ENCODE peak calls at places on chromosomes 7 and 10, in six cellular contexts. T is H1, S is GM12891, N is HepG2, B is K562, V is GM12878. X is an unnamed sample.

GRCh38 chr7:34491899-34492298 is 166.1 kb upstream of the NPSR1 start:
- DNase-seq in T (no peak), S (no peak), N (no peak), B (no peak), V (no peak), X (no peak)

GRCh38 chr7:83648464-83649241 is at the start of gene SEMA3E:
- DNase-seq in T (peak; percentile 54), S (no peak), N (no peak), B (no peak), V (no peak), X (no peak)

GRCh38 chr10:69774596-69774995 is 27.1 kb upstream of the COL13A1 start:
- DNase-seq in T (no peak), S (no peak), N (no peak), B (no peak), V (no peak), X (no peak)

GRCh38 chr7:16702433-16702832 is 51.1 kb upstream of the TSPAN13 start:
- DNase-seq in T (no peak), S (no peak), N (peak; percentile 5), B (no peak), V (no peak), X (no peak)

GRCh38 chr7:2876031-2876862 is 32.1 kb upstream of the GNA12 start:
- DNase-seq in T (no peak), S (no peak), N (no peak), B (no peak), V (no peak), X (no peak)

GRCh38 chr7:138934861-138935260 is 46.3 kb downstream of the KIAA1549 start:
- DNase-seq in T (no peak), S (no peak), N (peak; percentile 14), B (no peak), V (no peak), X (no peak)

GRCh38 chr7:156604311-156604710 is 36.3 kb upstream of the RNF32 start:
- DNase-seq in T (no peak), S (no peak), N (no peak), B (no peak), V (no peak), X (no peak)

GRCh38 chr10:82206831-82207230 is 331.8 kb downstream of the NRG3 start:
- DNase-seq in T (no peak), S (no peak), N (no peak), B (no peak), V (no peak), X (no peak)

GRCh38 chr7:96414931-96415292 is 93.0 kb upstream of the SLC25A13 start:
- DNase-seq in T (peak; percentile 60), S (peak; percentile 14), N (peak; percentile 71), B (peak; percentile 52), V (peak; percentile 7), X (no peak)

GRCh38 chr7:21251166-21251806 is 176.6 kb upstream of the SP4 start:
- DNase-seq in T (no peak), S (no peak), N (peak; percentile 65), B (no peak), V (no peak), X (no peak)

GRCh38 chr7:31114593-31115343 is 62.7 kb downstream of the ADCYAP1R1 start:
- DNase-seq in T (peak; percentile 50), S (no peak), N (no peak), B (no peak), V (no peak), X (no peak)

GRCh38 chr7:137395425-137395824 is 51.9 kb upstream of the PTN start:
- DNase-seq in T (no peak), S (no peak), N (no peak), B (no peak), V (no peak), X (no peak)

GRCh38 chr7:128458956-128459355 is 3.3 kb downstream of the HILPDA start:
- DNase-seq in T (no peak), S (no peak), N (no peak), B (no peak), V (peak; percentile 36), X (no peak)

GRCh38 chr10:14378387-14378960 is 47.8 kb upstream of the FRMD4A start:
- DNase-seq in T (no peak), S (no peak), N (peak; percentile 9), B (peak; percentile 24), V (no peak), X (no peak)

GRCh38 chr10:32955299-32955772 is 2.7 kb downstream of the ITGB1 start:
- DNase-seq in T (no peak), S (no peak), N (no peak), B (no peak), V (no peak), X (no peak)

GRCh38 chr7:10874666-10875065 is 99.0 kb upstream of the PHF14 start:
- DNase-seq in T (no peak), S (no peak), N (peak; percentile 3), B (no peak), V (no peak), X (no peak)

GRCh38 chr10:6313107-6313895 is 110.6 kb downstream of the PFKFB3 start:
- DNase-seq in T (no peak), S (no peak), N (no peak), B (no peak), V (no peak), X (no peak)

GRCh38 chr10:72075184-72076115 is 12.9 kb downstream of the SPOCK2 start:
- DNase-seq in T (no peak), S (no peak), N (no peak), B (no peak), V (no peak), X (no peak)

GRCh38 chr10:28445511-28445910 is 87.4 kb upstream of the WAC start:
- DNase-seq in T (no peak), S (no peak), N (peak; percentile 87), B (no peak), V (no peak), X (no peak)

GRCh38 chr7:468141-468540 is 51.5 kb downstream of the PDGFA start:
- DNase-seq in T (no peak), S (no peak), N (no peak), B (no peak), V (no peak), X (no peak)

GRCh38 chr7:466465-467191 is 53.0 kb downstream of the PDGFA start:
- DNase-seq in T (no peak), S (no peak), N (no peak), B (no peak), V (no peak), X (no peak)

GRCh38 chr7:467393-467828 is 52.2 kb downstream of the PDGFA start:
- DNase-seq in T (no peak), S (no peak), N (no peak), B (no peak), V (no peak), X (no peak)

GRCh38 chr7:469591-469961 is 50.1 kb downstream of the PDGFA start:
- DNase-seq in T (peak; percentile 39), S (no peak), N (no peak), B (no peak), V (no peak), X (no peak)

GRCh38 chr7:468681-469590 is 50.7 kb downstream of the PDGFA start:
- DNase-seq in T (no peak), S (no peak), N (no peak), B (no peak), V (no peak), X (no peak)
- TF ChIP-seq TAF1 in T (no peak), S (no peak), N (no peak), B (no peak), V (no peak), X (no peak)

GRCh38 chr10:94093286-94093905 is 99.7 kb downstream of the PLCE1 start:
- DNase-seq in T (no peak), S (no peak), N (no peak), B (no peak), V (no peak), X (no peak)

GRCh38 chr10:94094540-94094939 is 100.8 kb downstream of the PLCE1 start:
- DNase-seq in T (no peak), S (no peak), N (no peak), B (no peak), V (no peak), X (no peak)

GRCh38 chr10:94088926-94089381 is 95.2 kb downstream of the PLCE1 start:
- DNase-seq in T (no peak), S (no peak), N (no peak), B (no peak), V (no peak), X (no peak)

GRCh38 chr10:94097656-94098055 is 103.9 kb downstream of the PLCE1 start:
- DNase-seq in T (no peak), S (no peak), N (no peak), B (no peak), V (no peak), X (no peak)

DNA sequence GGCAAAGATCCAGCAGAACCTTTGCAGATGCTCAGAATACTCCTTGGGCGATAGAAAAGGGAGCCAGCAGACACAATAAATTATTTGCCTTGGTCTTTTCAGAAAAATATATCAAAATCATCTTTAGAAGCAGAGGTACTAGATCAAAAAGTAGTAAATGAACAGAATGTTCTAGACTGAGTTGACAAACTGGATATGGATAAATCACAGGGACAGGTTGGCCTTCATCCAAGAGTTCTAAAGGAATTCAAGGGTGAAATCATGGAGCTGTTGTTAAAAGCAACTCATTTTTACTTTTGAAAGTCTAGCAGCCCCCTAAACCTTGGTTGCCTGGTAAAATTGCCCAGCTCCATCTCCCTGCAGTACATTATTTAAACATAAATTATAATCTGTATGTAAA is 99.1 kb downstream of the PLCE1 start:
- DNase-seq in T (no peak), S (no peak), N (no peak), B (no peak), V (no peak), X (no peak)
- TF ChIP-seq POLR2AphosphoS5 in T (no peak), S (no peak), N (no peak), B (no peak), V (no peak), X (no peak)

GRCh38 chr10:47311193-47311899 is 10.9 kb upstream of the GDF2 start:
- DNase-seq in T (no peak), S (no peak), N (no peak), B (peak; percentile 67), V (no peak), X (no peak)
- TF ChIP-seq POLR2A in T (no peak), S (no peak), N (no peak), B (no peak), V (no peak), X (no peak)

GRCh38 chr10:114821915-114822770 is 563 bp downstream of the FHIP2A start:
- DNase-seq in T (peak; percentile 67), S (peak; percentile 19), N (peak; percentile 6), B (peak; percentile 21), V (no peak), X (peak; percentile 28)
- TF ChIP-seq TAF1 in T (peak; percentile 56), S (no peak), N (no peak), B (peak; percentile 2), V (no peak), X (no peak)

DNA sequence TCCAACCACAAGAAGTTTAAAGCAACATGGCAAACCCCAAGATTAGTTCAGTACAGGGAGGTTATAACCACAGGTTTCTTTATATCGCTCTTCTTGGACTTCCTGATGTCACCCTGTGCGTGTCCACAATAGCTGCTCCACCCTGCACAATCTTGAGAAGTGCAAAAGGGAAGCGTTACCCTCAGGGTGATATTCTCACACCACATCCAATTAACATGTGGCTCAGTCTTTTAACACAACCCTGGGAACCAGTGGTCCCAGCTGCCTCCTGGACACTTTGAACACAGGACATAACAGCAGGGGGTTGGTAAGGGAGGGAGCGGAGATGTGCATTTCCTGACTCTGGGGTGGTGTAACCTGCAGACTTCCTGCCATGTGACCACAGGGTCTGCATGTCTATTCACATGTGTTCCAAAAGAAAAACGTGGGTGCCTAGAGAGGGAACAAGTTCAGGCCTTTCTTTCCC is 64.6 kb downstream of the GSAP start:
- DNase-seq in T (no peak), S (peak; percentile 33), N (no peak), B (no peak), V (peak; percentile 98), X (peak; percentile 24)
- TF ChIP-seq POLR2AphosphoS5 in T (no peak), S (peak; percentile 57), N (no peak), B (no peak), V (peak; percentile 41), X (peak; percentile 56)

X was measured in GM12892.